ENCODE peak calls at places on chromosomes 7 and 10, in nine cellular contexts. Y is tibial nerve; Q is IMR-90; M is CD8-positive, alpha-beta T cell; U is fibroblast of the aortic adventitia; H is Panc1; K is prostate gland; W is psoas muscle; V is tibial artery. N is an unnamed sample.

GRCh38 chr7:134851141-134851540 is 71.7 kb downstream of the CALD1 start:
- DNase-seq in U (no peak), K (no peak), M (no peak), Q (no peak), H (no peak), Y (no peak), W (no peak), V (no peak), N (no peak)

GRCh38 chr10:99522078-99522479 is 10.7 kb upstream of the NKX2-3 start:
- DNase-seq in K (no peak), V (no peak), Q (no peak), H (no peak), W (no peak), U (no peak), M (no peak), Y (no peak), N (no peak)

GRCh38 chr7:137954614-137955013 is 47.3 kb downstream of the CREB3L2 start:
- DNase-seq in W (no peak), U (no peak), H (no peak), V (no peak), Q (peak), K (no peak), Y (no peak), M (no peak), N (no peak)

GRCh38 chr10:112187527-112187926 is 4.0 kb upstream of the GPAM start:
- DNase-seq in Q (no peak), U (no peak), Y (no peak), H (no peak), M (no peak), W (no peak), K (no peak), V (no peak), N (no peak)

GRCh38 chr7:155733582-155734444 is 78.5 kb downstream of the SHH start:
- DNase-seq in W (no peak), Q (no peak), M (no peak), H (no peak), Y (no peak), U (no peak), V (no peak), K (no peak), N (no peak)

GRCh38 chr7:116969371-116969902 is 16.1 kb downstream of the ST7 start:
- DNase-seq in Q (no peak), K (no peak), Y (no peak), M (no peak), W (no peak), U (no peak), H (no peak), V (no peak), N (no peak)

GRCh38 chr7:87875151-87876039 is 765 bp downstream of the SLC25A40 start:
- DNase-seq in Q (peak), H (no peak), U (no peak), M (no peak), K (peak), W (no peak), V (no peak), Y (no peak), N (no peak)

GRCh38 chr7:20447021-20447420 is 116.3 kb downstream of the ITGB8 start:
- DNase-seq in Q (no peak), H (no peak), Y (no peak), W (no peak), K (no peak), M (no peak), U (no peak), V (no peak), N (no peak)

GRCh38 chr10:127243490-127244272 is 47.3 kb upstream of the INSYN2A start:
- DNase-seq in W (no peak), M (peak), H (no peak), Q (peak), U (peak), K (no peak), Y (no peak), V (no peak), N (no peak)

GRCh38 chr10:113103131-113103830 is 153.2 kb downstream of the TCF7L2 start:
- DNase-seq in K (no peak), U (no peak), W (no peak), M (no peak), H (no peak), Y (no peak), Q (peak), V (no peak), N (no peak)

GRCh38 chr10:10911471-10911921 is 106.2 kb upstream of the CELF2 start:
- DNase-seq in Q (peak), V (peak), M (no peak), W (peak), K (peak), Y (peak), H (no peak), U (peak), N (no peak)

GRCh38 chr10:132138133-132138532 is 48.6 kb upstream of the DPYSL4 start:
- DNase-seq in H (no peak), K (no peak), V (peak), Y (no peak), U (no peak), W (no peak), M (no peak), Q (no peak), N (no peak)

GRCh38 chr7:74206589-74207120 is 3.2 kb upstream of the LAT2 start:
- DNase-seq in K (peak), U (peak), V (peak), Q (peak), W (peak), M (peak), H (peak), Y (peak), N (no peak)
- H3K4me3 ChIP-seq in K (no peak), U (peak), V (peak), Q (no peak), W (peak), M (peak), H (no peak), Y (peak), N (peak)

DNA sequence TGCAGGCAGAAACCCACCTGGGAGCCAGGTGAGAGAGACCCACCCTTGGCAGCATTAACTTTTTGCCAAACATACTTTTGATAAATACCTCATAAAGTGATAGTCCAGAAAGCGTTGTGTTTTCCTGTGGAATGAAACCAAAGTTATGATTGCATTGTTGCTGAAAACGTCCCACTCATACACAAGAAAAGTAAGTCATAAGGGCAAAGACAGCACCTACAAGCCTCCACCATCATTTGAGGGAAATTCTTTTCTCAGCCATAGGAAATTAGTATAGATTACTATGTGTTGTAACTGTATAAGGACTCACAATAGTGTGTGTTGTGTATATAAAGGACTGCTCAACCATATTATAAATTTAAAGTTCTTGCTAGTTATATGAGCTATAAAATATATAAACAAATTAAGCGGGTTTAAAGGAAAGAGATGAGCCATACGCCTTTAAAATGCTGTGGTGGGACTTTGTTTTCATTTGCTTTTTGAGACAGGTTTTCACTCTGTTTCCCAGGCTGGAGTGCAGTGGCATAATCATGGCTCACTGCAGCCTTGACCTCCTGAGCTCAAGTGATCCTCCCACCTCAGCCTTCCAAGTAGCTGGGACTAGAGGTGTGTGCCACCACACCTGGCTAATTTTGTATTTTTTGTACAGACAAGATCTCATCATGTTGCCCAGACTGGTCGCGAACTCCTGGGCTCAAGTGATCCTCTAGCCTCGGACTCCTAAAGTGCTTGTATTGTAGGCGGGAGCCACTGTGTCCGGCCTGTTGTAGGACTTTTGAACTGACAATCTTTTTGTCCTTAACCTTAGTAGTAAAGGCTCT is 160.8 kb downstream of the PKD1L1 start:
- DNase-seq in H (no peak), V (no peak), Q (peak), K (no peak), M (no peak), Y (no peak), W (no peak), U (no peak), N (no peak)
- H3K4me3 ChIP-seq in H (no peak), V (no peak), Q (no peak), K (no peak), M (no peak), Y (no peak), W (no peak), U (no peak), N (no peak)

DNA sequence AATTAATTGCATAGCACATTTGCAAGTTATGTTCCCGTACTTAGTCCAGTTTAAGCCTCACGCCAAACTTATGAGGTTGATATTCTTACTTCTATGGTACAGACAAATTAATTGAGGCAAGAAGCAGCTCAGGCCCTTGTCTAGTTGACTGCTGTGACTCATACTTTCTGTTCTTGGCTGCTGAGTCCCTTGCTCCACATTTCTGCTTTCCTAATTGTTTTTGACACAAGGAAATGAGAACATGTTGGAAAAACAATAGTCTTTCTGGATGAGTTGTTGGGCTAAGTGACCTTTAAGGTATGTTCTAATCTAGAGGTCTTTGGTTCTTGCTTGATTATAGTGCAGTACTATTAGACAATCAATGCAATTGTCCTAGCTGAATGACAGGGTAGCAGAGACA is 331.8 kb downstream of the NRG3 start:
- DNase-seq in Y (no peak), W (no peak), H (no peak), Q (no peak), K (no peak), M (no peak), V (no peak), U (peak), N (no peak)
- H3K4me3 ChIP-seq in Y (no peak), W (no peak), H (no peak), Q (no peak), K (no peak), M (no peak), V (no peak), U (no peak), N (no peak)

GRCh38 chr10:129704225-129704624 is 237.2 kb downstream of the MGMT start:
- DNase-seq in W (no peak), K (no peak), V (no peak), Y (no peak), H (no peak), Q (no peak), M (no peak), U (no peak), N (no peak)

GRCh38 chr10:129703287-129704137 is 236.5 kb downstream of the MGMT start:
- DNase-seq in K (no peak), H (no peak), M (no peak), Q (no peak), U (no peak), Y (no peak), W (no peak), V (no peak), N (no peak)

GRCh38 chr10:129704786-129705525 is 237.9 kb downstream of the MGMT start:
- DNase-seq in H (no peak), U (no peak), Q (peak), Y (no peak), W (no peak), V (no peak), M (no peak), K (no peak), N (no peak)

GRCh38 chr10:129699722-129700340 is 232.8 kb downstream of the MGMT start:
- DNase-seq in H (no peak), U (no peak), Y (no peak), W (no peak), M (no peak), V (no peak), Q (no peak), K (no peak), N (no peak)

GRCh38 chr10:129702605-129703004 is 235.6 kb downstream of the MGMT start:
- DNase-seq in M (no peak), K (no peak), H (no peak), V (no peak), U (no peak), Y (no peak), Q (no peak), W (no peak), N (no peak)
- H3K4me3 ChIP-seq in M (no peak), K (no peak), H (no peak), V (no peak), U (no peak), Y (no peak), Q (no peak), W (no peak), N (no peak)

GRCh38 chr7:50069613-50070012 is 23.4 kb downstream of the ZPBP start:
- DNase-seq in W (peak), M (no peak), H (no peak), Q (no peak), V (no peak), Y (no peak), K (peak), U (peak), N (no peak)
- H3K4me3 ChIP-seq in W (peak), M (peak), H (peak), Q (no peak), V (peak), Y (peak), K (peak), U (peak), N (peak)

DNA sequence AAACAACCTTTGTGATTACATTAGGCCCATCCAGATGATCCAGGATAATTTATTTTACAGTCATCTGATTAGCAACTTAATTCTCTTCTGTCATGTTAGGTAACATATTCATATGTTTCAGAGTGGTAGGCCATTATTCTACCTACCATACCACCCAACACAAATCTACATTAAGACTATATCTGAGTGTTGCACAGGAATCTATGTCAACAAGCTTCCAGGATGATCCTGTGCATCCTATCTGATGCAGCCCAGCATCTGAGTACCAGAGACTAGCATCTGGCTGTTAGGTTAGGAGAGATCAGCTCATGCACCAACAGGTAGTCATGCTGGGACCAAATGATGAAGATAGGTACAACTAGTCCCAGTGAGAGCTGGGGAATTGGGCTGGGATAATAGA is 1.3 kb upstream of the DDX56 start:
- DNase-seq in M (no peak), V (no peak), Q (no peak), Y (no peak), W (no peak), U (no peak), K (no peak), H (no peak), N (no peak)
- H3K4me3 ChIP-seq in M (no peak), V (no peak), Q (no peak), Y (no peak), W (peak), U (peak), K (no peak), H (peak), N (no peak)

GRCh38 chr7:41698726-41699125 is 4.2 kb downstream of the INHBA start:
- DNase-seq in U (peak), H (no peak), Q (peak), W (no peak), M (no peak), V (no peak), Y (no peak), K (peak), N (no peak)

GRCh38 chr7:41699532-41699931 is 3.4 kb downstream of the INHBA start:
- DNase-seq in K (no peak), H (no peak), W (no peak), Q (peak), M (no peak), U (peak), Y (no peak), V (no peak), N (no peak)

GRCh38 chr7:41700044-41700471 is 2.8 kb downstream of the INHBA start:
- DNase-seq in U (no peak), Y (no peak), H (no peak), K (no peak), W (no peak), M (no peak), V (no peak), Q (peak), N (no peak)

GRCh38 chr7:41696323-41696916 is 6.5 kb downstream of the INHBA start:
- DNase-seq in M (no peak), W (peak), V (peak), U (peak), Y (peak), H (no peak), Q (peak), K (peak), N (no peak)

DNA sequence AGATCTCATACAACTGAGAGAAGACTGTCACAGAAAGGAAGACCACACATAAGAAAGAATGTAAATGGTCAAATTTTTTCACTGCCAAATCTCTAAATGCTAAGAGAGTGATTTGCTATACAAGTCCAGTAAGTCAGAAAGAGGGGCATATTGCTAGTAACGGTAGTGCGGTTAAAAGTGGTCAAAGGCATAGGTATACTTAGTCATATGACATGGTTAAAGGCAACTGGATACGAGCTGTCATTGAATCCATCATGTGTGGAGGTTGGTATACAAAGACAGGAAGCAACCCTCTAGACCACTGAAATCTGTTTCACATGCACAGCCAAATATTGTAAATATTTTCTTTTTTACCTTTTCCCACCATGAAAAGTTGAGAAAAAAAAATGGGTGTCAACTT is 4.8 kb downstream of the INHBA start:
- DNase-seq in V (no peak), W (no peak), H (no peak), Y (no peak), K (no peak), M (no peak), Q (peak), U (peak), N (no peak)
- H3K4me3 ChIP-seq in V (peak), W (peak), H (peak), Y (no peak), K (no peak), M (no peak), Q (peak), U (peak), N (no peak)

GRCh38 chr7:71733108-71733870 is 601.3 kb downstream of the GALNT17 start:
- DNase-seq in H (peak), W (peak), V (peak), Y (peak), M (peak), K (peak), U (peak), Q (peak), N (no peak)
- H3K4me3 ChIP-seq in H (no peak), W (no peak), V (peak), Y (peak), M (no peak), K (peak), U (no peak), Q (no peak), N (no peak)

GRCh38 chr10:110818311-110819257 is 53.1 kb upstream of the PDCD4 start:
- DNase-seq in H (no peak), K (peak), W (no peak), M (no peak), V (peak), Y (no peak), U (peak), Q (no peak), N (no peak)

GRCh38 chr10:110822708-110823291 is 48.9 kb upstream of the PDCD4 start:
- DNase-seq in K (peak), H (no peak), U (no peak), Q (no peak), Y (no peak), M (no peak), V (no peak), W (no peak), N (no peak)

GRCh38 chr10:110822065-110822707 is 49.5 kb upstream of the PDCD4 start:
- DNase-seq in W (no peak), Y (no peak), V (no peak), U (no peak), Q (no peak), K (no peak), M (no peak), H (no peak), N (no peak)

GRCh38 chr10:110821508-110821907 is 50.2 kb upstream of the PDCD4 start:
- DNase-seq in K (no peak), V (peak), M (no peak), H (no peak), U (peak), Y (no peak), Q (no peak), W (peak), N (no peak)

GRCh38 chr10:110820321-110820814 is 51.4 kb upstream of the PDCD4 start:
- DNase-seq in K (peak), Q (no peak), W (peak), Y (no peak), V (peak), M (no peak), H (no peak), U (peak), N (no peak)
- H3K4me3 ChIP-seq in K (no peak), Q (no peak), W (no peak), Y (no peak), V (peak), M (no peak), H (no peak), U (no peak), N (no peak)

N was measured in esophagus squamous epithelium.